ENCODE peak calls at places on chromosomes 5 and 9, in seven cellular contexts. W is prostate gland, Y is AG04450, Z is upper lobe of right lung, V is thoracic aorta, A is stomach, D is neuronal stem cell. J is an unnamed sample. For H3K27me3 and H3K9me3, the result is how much of the 10 kb centered on the place peaks cover.

GRCh38 chr5:122180863-122181519 is 51.6 kb downstream of the ZNF474 start:
- DNase-seq in W (no peak), Y (peak), D (no peak), Z (no peak), A (no peak), V (no peak), J (no peak)

GRCh38 chr9:35844628-35845301 is 15.7 kb downstream of the TMEM8B start:
- DNase-seq in D (no peak), V (peak), Z (no peak), Y (peak), A (peak), W (peak), J (peak)

GRCh38 chr9:137320555-137321384 is 18.7 kb upstream of the NRARP start:
- DNase-seq in Y (no peak), Z (peak), D (no peak), A (peak), V (no peak), W (no peak), J (no peak)

GRCh38 chr5:159178978-159179377 is 30.4 kb downstream of the RNF145 start:
- DNase-seq in A (no peak), V (no peak), D (no peak), W (peak), Z (no peak), Y (peak), J (peak)

GRCh38 chr9:128685636-128686489 is 3.2 kb upstream of the SET start:
- DNase-seq in V (no peak), A (peak), Y (no peak), D (no peak), Z (no peak), W (no peak), J (no peak)

GRCh38 chr5:176174345-176175025 is 63.7 kb upstream of the SIMC1 start:
- DNase-seq in Z (no peak), V (no peak), W (no peak), A (no peak), Y (no peak), D (no peak), J (no peak)

GRCh38 chr5:42854795-42855194 is 43.1 kb upstream of the SELENOP start:
- DNase-seq in V (no peak), A (no peak), D (no peak), Y (no peak), Z (no peak), W (no peak), J (no peak)

GRCh38 chr5:130549884-130550552 is 615.0 kb downstream of the HINT1 start:
- DNase-seq in D (no peak), W (no peak), A (no peak), Z (no peak), V (no peak), Y (no peak), J (peak)

GRCh38 chr9:137918331-137919094 is 40.9 kb downstream of the CACNA1B start:
- DNase-seq in A (no peak), W (no peak), D (no peak), Y (no peak), Z (no peak), V (no peak), J (no peak)

DNA sequence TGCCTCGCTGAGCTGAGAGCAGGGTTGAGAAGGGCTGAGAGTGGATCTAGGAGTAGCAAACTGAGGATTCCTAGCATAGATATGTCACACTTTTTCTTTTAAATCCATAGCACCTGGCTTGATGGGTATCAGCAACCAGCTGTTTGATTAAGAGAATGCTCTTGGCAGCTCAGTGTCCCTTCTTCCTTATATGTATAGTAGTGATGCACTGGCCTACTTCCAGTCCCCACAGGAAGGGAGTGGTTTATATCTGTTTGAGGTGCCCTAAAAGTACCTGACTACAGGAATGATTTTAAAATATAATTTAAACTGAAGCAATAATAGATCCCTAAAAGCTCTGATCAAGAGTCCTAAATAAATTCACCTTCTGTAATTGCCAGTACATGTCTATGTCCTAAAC is 546.8 kb upstream of the ZNF608 start:
- DNase-seq in Y (no peak), A (no peak), D (no peak), V (no peak), Z (no peak), W (no peak), J (no peak)
- H3K4me3 ChIP-seq in Y (no peak), A (no peak), D (no peak), V (no peak), Z (no peak), W (no peak), J (no peak)

DNA sequence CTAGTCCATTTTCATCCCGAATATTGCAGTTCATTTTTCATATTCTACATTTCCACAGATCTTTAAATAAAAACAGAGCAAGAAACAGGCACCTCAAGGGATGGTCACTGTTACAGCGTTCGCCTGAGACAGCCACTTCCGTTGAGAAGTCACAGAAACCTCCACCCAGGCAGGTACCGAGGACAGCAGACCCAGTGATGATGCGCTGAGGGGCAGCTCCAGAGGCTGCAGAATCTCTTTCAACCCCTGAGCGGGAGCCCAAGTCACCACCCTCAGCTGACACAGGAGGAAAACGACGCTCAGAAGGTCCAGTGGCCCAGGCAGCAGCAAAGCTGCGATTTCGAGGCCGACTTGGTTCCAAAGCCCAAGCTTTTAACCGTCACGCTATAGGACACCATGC is 32.8 kb downstream of the ABO start:
- DNase-seq in A (no peak), V (no peak), Z (no peak), W (no peak), D (no peak), Y (no peak), J (no peak)
- H3K27me3 ChIP-seq in A (half or more), V (under half), Z (under half), W (under half), D (under half), Y (under half), J (under half)

DNA sequence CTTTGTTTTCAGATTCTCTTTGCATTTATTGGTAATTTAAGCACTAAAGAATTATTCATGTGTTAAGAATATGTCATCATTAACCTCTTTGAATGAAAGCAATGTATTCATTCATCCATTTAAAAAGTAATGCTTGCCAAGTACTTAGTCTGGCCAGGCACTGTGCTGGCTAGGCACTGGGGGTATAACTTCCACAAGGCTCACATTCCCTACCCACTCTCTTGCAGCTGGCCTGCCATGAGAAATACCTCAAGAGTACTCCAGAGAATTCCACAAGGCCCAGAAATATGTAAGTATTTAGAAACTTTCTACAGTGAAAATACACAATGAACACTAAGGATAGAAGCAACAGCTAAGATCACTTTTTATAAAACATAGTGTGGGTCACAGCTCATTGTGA is 25.4 kb downstream of the ZNF300 start:
- DNase-seq in Z (no peak), V (no peak), D (no peak), A (no peak), W (no peak), Y (no peak), J (no peak)
- H3K9me3 ChIP-seq in Z (under half), V (under half), D (under half), A (half or more), W (under half), Y (under half), J (under half)

GRCh38 chr5:54457094-54457531 is 1.6 kb downstream of the HSPB3 start:
- DNase-seq in Y (peak), A (peak), D (no peak), V (no peak), W (no peak), Z (no peak), J (peak)
- H3K4me3 ChIP-seq in Y (no peak), A (no peak), D (no peak), V (no peak), W (no peak), Z (no peak), J (no peak)

GRCh38 chr5:6491548-6492290 is 43.1 kb downstream of the UBE2QL1 start:
- DNase-seq in W (no peak), A (no peak), Y (no peak), V (no peak), D (no peak), Z (no peak), J (no peak)
- H3K27me3 ChIP-seq in W (under half), A (under half), Y (under half), V (under half), D (under half), Z (under half), J (under half)

DNA sequence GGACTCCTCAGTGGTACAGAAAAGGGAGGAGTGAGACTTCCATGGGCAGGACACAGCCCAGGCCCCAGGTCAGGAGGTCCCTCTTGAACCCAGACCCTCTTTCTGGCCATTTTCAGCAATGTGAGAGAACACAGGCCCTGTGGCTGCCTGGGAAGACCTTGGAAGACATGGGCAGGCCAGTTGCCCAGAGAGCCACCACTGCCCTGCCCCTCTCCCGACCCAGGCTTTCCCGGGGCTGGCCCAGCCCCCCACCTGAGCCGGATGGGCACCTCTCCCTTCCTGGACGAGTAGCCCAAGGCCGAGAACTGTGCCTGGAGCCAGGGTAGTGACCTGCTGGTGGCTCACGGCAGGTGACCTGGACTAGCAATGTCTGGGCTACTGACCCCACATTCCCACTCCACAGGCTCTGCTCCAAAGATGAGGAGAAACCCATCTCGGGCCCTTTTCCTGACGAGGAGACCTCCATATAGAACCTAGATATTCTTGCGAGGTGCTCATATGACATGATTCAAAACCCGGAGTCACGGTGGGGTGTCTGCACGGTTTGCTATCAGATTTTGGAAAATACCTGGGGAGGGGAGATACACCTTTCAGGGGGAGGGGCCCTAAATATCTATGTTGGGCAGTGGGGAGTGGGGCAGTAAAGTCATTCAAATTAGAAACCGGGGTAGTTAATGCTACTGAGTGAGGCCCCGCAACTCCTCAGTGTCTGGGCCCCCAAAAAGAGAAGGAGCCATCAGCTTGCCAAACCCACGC is 59.4 kb downstream of the ZNF354C start:
- DNase-seq in D (no peak), Y (no peak), Z (peak), V (no peak), W (no peak), A (peak), J (no peak)
- H3K9me3 ChIP-seq in D (half or more), Y (half or more), Z (under half), V (under half), W (under half), A (half or more), J (under half)

DNA sequence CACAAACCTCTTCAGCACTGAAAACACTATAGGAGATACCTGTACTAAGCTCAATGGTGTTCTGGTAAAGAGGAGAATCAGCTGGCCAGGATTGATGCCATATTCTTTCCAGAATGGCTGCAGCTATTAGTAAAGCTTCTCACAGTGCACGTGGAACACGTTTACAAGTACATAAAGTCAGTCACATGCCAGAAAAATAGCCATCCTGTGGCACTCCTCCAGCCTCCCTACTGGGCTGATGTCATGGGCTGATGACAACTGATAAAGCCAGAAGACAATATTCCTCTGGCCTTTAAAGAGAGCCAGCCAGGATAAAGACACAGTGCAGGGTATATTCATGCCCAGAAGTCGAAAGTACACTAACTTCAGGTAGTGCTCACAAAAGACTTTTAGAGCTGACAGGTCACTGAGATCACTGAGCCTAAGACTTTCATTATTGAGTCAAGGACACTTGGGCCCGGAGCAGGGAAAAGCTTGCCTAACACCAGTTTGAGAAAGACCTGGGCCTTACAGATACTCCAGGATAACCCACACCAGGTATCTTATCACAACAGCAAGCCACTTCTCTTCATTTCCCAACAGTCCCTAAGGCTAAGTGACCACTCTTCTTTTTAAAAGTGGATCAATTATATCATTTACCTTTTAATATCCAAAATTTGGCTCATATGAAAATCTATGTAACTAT is 29.4 kb downstream of the ABITRAM start:
- DNase-seq in V (no peak), W (peak), A (no peak), D (no peak), Y (no peak), Z (no peak), J (peak)
- H3K4me3 ChIP-seq in V (no peak), W (no peak), A (no peak), D (no peak), Y (no peak), Z (no peak), J (no peak)

GRCh38 chr5:76402880-76403712 is at the start of gene IQGAP2:
- DNase-seq in A (peak), Y (peak), V (no peak), D (peak), W (peak), Z (peak), J (peak)
- H3K27me3 ChIP-seq in A (under half), Y (under half), V (under half), D (under half), W (under half), Z (under half), J (under half)

GRCh38 chr5:141419074-141419880 is 1.6 kb upstream of the PCDHGA11 start:
- DNase-seq in W (no peak), A (no peak), Z (no peak), V (no peak), D (no peak), Y (no peak), J (no peak)
- H3K9me3 ChIP-seq in W (under half), A (half or more), Z (half or more), V (half or more), D (half or more), Y (half or more), J (under half)

DNA sequence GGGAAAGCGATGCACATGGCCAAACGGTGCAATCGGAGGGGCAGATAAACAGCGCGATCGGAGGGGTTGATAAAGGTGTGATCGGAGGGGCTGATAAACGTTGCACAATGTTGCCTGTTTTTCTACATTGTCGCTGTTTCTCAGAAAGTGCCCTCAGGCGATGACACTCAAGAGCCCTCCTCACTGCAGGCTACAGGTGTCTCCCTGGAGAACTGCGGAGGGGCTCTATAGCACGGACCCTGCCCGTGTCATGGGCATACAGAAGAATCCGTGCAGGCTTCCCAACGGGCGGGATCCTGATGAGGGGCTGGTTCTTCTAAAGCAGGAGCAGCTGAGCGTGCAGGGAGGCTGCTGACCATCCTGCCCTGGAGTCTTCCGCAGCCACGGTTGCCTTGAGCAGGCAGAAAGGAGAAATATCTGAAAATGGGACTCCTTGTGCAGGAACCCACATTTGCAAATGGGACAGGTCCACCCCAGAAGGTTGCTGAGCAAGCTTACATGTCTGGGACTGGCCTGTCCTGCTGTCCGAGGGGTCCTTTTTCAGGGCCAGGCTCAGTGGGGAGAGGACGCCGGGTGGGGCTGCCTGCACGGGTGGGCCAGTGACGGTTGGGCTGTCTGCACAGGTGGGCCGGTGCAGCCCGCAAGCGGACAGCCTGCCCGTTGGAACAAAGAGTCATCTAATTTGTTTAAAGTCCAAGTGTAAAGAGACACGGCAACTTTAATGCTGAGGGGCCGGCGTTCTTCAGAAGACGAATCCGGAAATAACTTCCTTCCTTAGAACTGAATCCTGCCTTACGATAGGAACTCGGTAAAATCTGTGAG is 25.2 kb upstream of the LPCAT1 start:
- DNase-seq in D (no peak), V (no peak), Z (no peak), Y (no peak), W (no peak), A (no peak), J (no peak)
- H3K4me3 ChIP-seq in D (no peak), V (no peak), Z (peak), Y (no peak), W (no peak), A (no peak), J (no peak)

J was measured in MG63.